ENCODE peak calls at places on chromosomes 3 and 15, in ten cellular contexts. F is WERI-Rb-1, Q is bronchial epithelial cell, W is Peyer's patch, M is PC-9, R is AG10803, T is coronary artery, X is GM12865, L is pancreas, N is Calu3. O is an unnamed sample.

GRCh38 chr15:67967871-67968423 is 86.2 kb upstream of the PIAS1 start:
- DNase-seq in F (peak), Q (peak), W (peak), M (no peak), R (peak), T (peak), X (peak), L (peak), N (peak), O (peak)

GRCh38 chr3:58341376-58341775 is 8.7 kb downstream of the PXK start:
- DNase-seq in F (no peak), Q (no peak), W (no peak), M (no peak), R (no peak), T (no peak), X (no peak), L (no peak), N (no peak), O (peak)

GRCh38 chr3:1552831-1553230 is 460.0 kb downstream of the CNTN6 start:
- DNase-seq in F (no peak), Q (no peak), W (no peak), M (no peak), R (no peak), T (no peak), X (no peak), L (no peak), N (no peak), O (no peak)

GRCh38 chr3:114928989-114929620 is 218.0 kb downstream of the ZBTB20 start:
- DNase-seq in F (no peak), Q (peak), W (no peak), M (no peak), R (peak), T (no peak), X (no peak), L (no peak), N (no peak), O (peak)

GRCh38 chr3:17355591-17355990 is 386.8 kb downstream of the TBC1D5 start:
- DNase-seq in F (no peak), Q (peak), W (no peak), M (no peak), R (peak), T (no peak), X (no peak), L (no peak), N (no peak), O (peak)

GRCh38 chr15:69973102-69973714 is 124.5 kb downstream of the TLE3 start:
- DNase-seq in F (no peak), Q (peak), W (no peak), M (peak), R (peak), T (no peak), X (peak), L (no peak), N (peak), O (peak)

GRCh38 chr3:24405057-24405456 is 89.6 kb downstream of the THRB start:
- DNase-seq in F (no peak), Q (no peak), W (no peak), M (no peak), R (no peak), T (no peak), X (no peak), L (no peak), N (no peak), O (no peak)

GRCh38 chr15:28960979-28961378 is 75.2 kb downstream of the APBA2 start:
- DNase-seq in F (no peak), Q (peak), W (no peak), M (peak), R (no peak), T (no peak), X (no peak), L (no peak), N (no peak), O (peak)

GRCh38 chr3:102238362-102238761 is 196.5 kb upstream of the ZPLD1 start:
- DNase-seq in F (no peak), Q (peak), W (no peak), M (no peak), R (no peak), T (no peak), X (no peak), L (no peak), N (no peak), O (no peak)

GRCh38 chr3:51975857-51976549 is 1.1 kb downstream of the ABHD14A start:
- DNase-seq in F (peak), Q (no peak), W (peak), M (no peak), R (peak), T (peak), X (peak), L (peak), N (no peak), O (peak)

GRCh38 chr15:70763950-70764730 is 782 bp upstream of the UACA start:
- DNase-seq in F (no peak), Q (no peak), W (no peak), M (no peak), R (no peak), T (no peak), X (no peak), L (peak), N (peak), O (no peak)

GRCh38 chr3:65576942-65577341 is 461.8 kb downstream of the MAGI1 start:
- DNase-seq in F (no peak), Q (peak), W (no peak), M (peak), R (peak), T (no peak), X (no peak), L (no peak), N (no peak), O (no peak)

GRCh38 chr3:152961323-152961722 is 126.4 kb downstream of the P2RY1 start:
- DNase-seq in F (peak), Q (peak), W (no peak), M (peak), R (peak), T (no peak), X (peak), L (peak), N (peak), O (peak)

GRCh38 chr15:93943607-93944006 is 287.8 kb upstream of the MCTP2 start:
- DNase-seq in F (no peak), Q (no peak), W (no peak), M (no peak), R (peak), T (no peak), X (no peak), L (no peak), N (no peak), O (no peak)

GRCh38 chr15:47876986-47877385 is 159.7 kb downstream of the SEMA6D start:
- DNase-seq in F (no peak), Q (no peak), W (no peak), M (no peak), R (no peak), T (no peak), X (no peak), L (no peak), N (no peak), O (no peak)

GRCh38 chr3:122628567-122628966 is 51.1 kb downstream of the PARP15 start:
- DNase-seq in F (no peak), Q (peak), W (no peak), M (peak), R (no peak), T (no peak), X (no peak), L (no peak), N (no peak), O (peak)

GRCh38 chr15:38564557-38565286 is at the start of gene RASGRP1:
- DNase-seq in F (peak), Q (peak), W (peak), M (no peak), R (peak), T (no peak), X (peak), L (peak), N (peak), O (peak)
- TF ChIP-seq CTCF in F (peak), Q (peak), W (no peak), M (no peak), R (peak), T (no peak), X (peak), L (no peak), N (no peak), O (no peak)

GRCh38 chr15:59562787-59563186 is 48.8 kb upstream of the GCNT3 start:
- DNase-seq in F (no peak), Q (no peak), W (no peak), M (no peak), R (no peak), T (no peak), X (no peak), L (no peak), N (no peak), O (no peak)
- TF ChIP-seq CTCF in F (no peak), Q (no peak), W (no peak), M (peak), R (no peak), T (no peak), X (no peak), L (no peak), N (no peak), O (peak)

DNA sequence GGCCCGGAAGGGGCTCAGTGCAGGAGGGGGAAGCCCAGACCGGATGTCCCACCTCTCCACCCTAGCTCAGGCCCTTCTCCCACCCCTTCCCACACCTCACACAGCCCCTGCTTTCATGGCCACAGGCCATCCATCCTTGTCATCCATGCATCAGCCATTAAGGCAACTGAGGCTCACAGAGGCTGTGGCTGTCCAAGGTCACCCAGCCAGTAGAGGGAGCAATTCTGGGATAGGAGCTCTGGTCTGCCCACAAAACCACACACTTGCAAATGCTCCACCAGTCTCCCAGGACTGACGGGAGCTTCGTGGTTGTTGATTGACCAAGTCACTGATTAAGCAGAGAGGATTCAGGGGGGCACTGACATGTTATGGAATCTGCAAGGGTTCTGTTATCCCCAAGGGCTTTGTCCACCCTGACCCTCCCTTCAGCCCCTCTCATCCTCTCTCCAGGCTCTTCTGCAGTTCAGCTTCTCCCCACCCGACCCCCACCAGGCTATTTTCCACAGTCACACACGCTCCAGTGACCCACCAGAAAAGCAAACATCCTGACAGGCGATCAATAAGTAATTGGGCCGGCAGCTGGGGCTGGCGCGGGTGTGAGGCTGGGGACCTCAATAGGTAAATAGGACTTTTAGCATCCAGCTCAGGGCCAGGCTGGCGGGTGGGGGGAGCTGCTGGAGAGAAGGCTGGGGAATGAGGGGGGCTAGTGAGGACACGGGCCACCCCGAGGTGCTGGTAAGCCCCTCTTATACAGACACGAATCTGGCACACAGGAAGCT is 15.0 kb downstream of the LINGO1 start:
- DNase-seq in F (peak), Q (peak), W (no peak), M (no peak), R (no peak), T (no peak), X (no peak), L (no peak), N (peak), O (no peak)
- TF ChIP-seq CTCF in F (peak), Q (peak), W (no peak), M (peak), R (peak), T (no peak), X (peak), L (no peak), N (peak), O (peak)

DNA sequence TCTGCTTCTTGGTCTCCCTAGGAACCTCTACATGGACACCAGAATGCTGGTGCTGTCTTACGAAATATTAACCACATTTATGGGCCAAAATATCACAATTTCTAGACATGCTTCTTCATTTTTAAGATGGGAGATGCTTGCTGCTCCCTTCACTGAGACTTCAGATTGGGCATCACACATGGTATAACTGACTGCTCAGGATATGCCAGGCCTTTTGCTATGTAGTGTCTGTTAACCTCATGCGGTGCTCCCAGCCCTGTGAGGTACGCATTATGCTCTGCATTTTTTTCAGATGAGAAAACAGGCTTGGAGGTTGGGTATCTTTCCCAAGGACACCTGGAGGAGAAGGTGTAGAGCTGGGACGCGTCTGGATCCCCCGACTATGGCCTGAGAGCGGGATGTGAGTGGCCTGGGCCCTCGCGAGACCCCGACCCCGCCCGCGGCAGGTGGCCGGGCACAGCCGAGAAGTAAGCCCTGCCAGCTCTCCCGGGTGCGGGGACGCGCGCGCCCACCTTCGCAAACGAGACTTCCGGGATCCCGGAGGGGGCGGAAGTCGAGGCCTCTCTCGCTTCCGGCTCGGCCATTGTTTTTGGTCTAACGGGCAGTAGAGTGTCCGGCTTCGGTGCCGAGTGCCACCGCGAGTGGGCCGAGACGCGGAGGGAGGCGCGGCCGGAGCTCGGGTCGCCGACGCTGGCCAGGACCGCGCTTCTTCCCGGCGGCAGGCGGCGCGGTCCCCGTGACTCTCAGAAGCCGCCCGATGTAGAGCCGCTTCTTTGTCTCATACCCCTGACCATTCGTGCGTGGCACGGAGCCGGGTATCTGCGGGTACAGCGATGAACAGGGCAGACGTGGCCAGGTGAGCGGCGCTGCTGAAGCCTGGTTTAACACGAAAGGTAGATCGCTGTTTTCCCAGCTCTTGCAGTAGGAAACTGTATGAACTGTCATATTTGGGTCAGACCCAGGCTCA is at the start of gene ZKSCAN7:
- DNase-seq in F (peak), Q (peak), W (peak), M (no peak), R (peak), T (peak), X (peak), L (peak), N (no peak), O (peak)
- TF ChIP-seq CTCF in F (no peak), Q (peak), W (no peak), M (no peak), R (no peak), T (no peak), X (no peak), L (no peak), N (no peak), O (no peak)

GRCh38 chr3:62604301-62604700 is 231.0 kb upstream of the FEZF2 start:
- DNase-seq in F (no peak), Q (peak), W (no peak), M (peak), R (peak), T (no peak), X (no peak), L (no peak), N (peak), O (peak)

GRCh38 chr3:62602987-62603386 is 229.6 kb upstream of the FEZF2 start:
- DNase-seq in F (no peak), Q (no peak), W (no peak), M (no peak), R (peak), T (no peak), X (no peak), L (no peak), N (no peak), O (no peak)

GRCh38 chr3:62604746-62605351 is 231.5 kb upstream of the FEZF2 start:
- DNase-seq in F (no peak), Q (peak), W (no peak), M (no peak), R (peak), T (no peak), X (no peak), L (no peak), N (no peak), O (no peak)

GRCh38 chr3:62607287-62608029 is 234.1 kb upstream of the FEZF2 start:
- DNase-seq in F (no peak), Q (peak), W (no peak), M (peak), R (peak), T (no peak), X (no peak), L (no peak), N (peak), O (peak)

GRCh38 chr3:62605413-62606068 is 232.2 kb upstream of the FEZF2 start:
- DNase-seq in F (peak), Q (no peak), W (no peak), M (no peak), R (no peak), T (no peak), X (no peak), L (no peak), N (no peak), O (no peak)
- TF ChIP-seq CTCF in F (no peak), Q (no peak), W (no peak), M (no peak), R (no peak), T (no peak), X (no peak), L (no peak), N (no peak), O (no peak)

GRCh38 chr3:146160233-146160963 is 586 bp downstream of the PLOD2 start:
- DNase-seq in F (peak), Q (peak), W (no peak), M (peak), R (peak), T (peak), X (peak), L (peak), N (peak), O (peak)
- TF ChIP-seq CTCF in F (peak), Q (peak), W (no peak), M (peak), R (peak), T (peak), X (no peak), L (peak), N (peak), O (peak)

GRCh38 chr3:105800320-105800719 is 68.5 kb downstream of the CBLB start:
- DNase-seq in F (no peak), Q (no peak), W (no peak), M (no peak), R (no peak), T (no peak), X (peak), L (no peak), N (no peak), O (peak)
- TF ChIP-seq CTCF in F (no peak), Q (no peak), W (no peak), M (no peak), R (no peak), T (no peak), X (no peak), L (no peak), N (no peak), O (no peak)

DNA sequence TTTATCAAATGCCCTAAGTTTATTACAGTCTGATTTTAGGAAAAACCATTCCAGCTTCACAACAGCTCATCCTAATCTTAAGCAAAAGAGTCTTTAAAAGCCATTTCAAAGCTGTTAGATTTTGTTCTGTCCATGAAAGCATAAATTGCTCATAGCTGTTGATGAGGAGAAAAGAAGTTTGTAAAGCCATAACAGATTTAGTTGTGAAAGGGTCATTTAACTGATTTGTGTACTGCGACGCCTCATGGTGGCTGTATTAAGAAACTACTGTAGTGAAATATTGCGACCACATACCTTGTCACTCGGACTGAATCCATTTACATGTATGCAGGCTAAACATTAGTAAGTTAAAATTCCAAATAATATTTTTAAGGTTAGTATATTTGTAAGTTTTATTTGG is 20.9 kb downstream of the BBX start:
- DNase-seq in F (peak), Q (peak), W (no peak), M (no peak), R (no peak), T (no peak), X (peak), L (no peak), N (no peak), O (peak)
- TF ChIP-seq CTCF in F (peak), Q (no peak), W (no peak), M (peak), R (peak), T (no peak), X (no peak), L (no peak), N (no peak), O (no peak)